ENCODE peak calls at places on chromosomes 5 and 9, in nine cellular contexts. One of them, this sample, is unnamed.

GRCh38 chr5:115343855-115344254 is 47.4 kb upstream of the CCDC112 start:
- DNase-seq in adrenal gland: no peak
- DNase-seq in spleen: no peak
- DNase-seq in upper lobe of right lung: no peak
- DNase-seq in uterus: no peak
- DNase-seq in IMR-90: peak; percentile 84
- DNase-seq in Panc1: peak; percentile 54
- DNase-seq in aorta: no peak
- DNase-seq in hepatocyte: no peak
- DNase-seq in this sample: no peak

GRCh38 chr9:109906766-109907382 is 126.9 kb downstream of the PALM2AKAP2 start:
- DNase-seq in adrenal gland: no peak
- DNase-seq in hepatocyte: no peak
- DNase-seq in upper lobe of right lung: no peak
- DNase-seq in aorta: no peak
- DNase-seq in spleen: no peak
- DNase-seq in IMR-90: peak; percentile 71
- DNase-seq in uterus: no peak
- DNase-seq in Panc1: no peak
- DNase-seq in this sample: no peak

GRCh38 chr9:137114613-137115393 is at the start of gene DPP7:
- DNase-seq in hepatocyte: peak; percentile 82
- DNase-seq in Panc1: no peak
- DNase-seq in aorta: peak; percentile 87
- DNase-seq in IMR-90: peak; percentile 16
- DNase-seq in uterus: peak; percentile 55
- DNase-seq in adrenal gland: peak; percentile 59
- DNase-seq in spleen: peak; percentile 96
- DNase-seq in upper lobe of right lung: peak; percentile 90
- DNase-seq in this sample: peak; percentile 87

GRCh38 chr5:88190106-88190834 is 78.4 kb downstream of the TMEM161B start:
- DNase-seq in upper lobe of right lung: no peak
- DNase-seq in aorta: no peak
- DNase-seq in spleen: no peak
- DNase-seq in hepatocyte: no peak
- DNase-seq in Panc1: no peak
- DNase-seq in uterus: no peak
- DNase-seq in IMR-90: no peak
- DNase-seq in adrenal gland: no peak
- DNase-seq in this sample: no peak

GRCh38 chr5:123429993-123430392 is 6.8 kb upstream of the CEP120 start:
- DNase-seq in IMR-90: peak; percentile 94
- DNase-seq in uterus: no peak
- DNase-seq in upper lobe of right lung: no peak
- DNase-seq in hepatocyte: peak; percentile 69
- DNase-seq in aorta: no peak
- DNase-seq in Panc1: no peak
- DNase-seq in spleen: no peak
- DNase-seq in adrenal gland: no peak
- DNase-seq in this sample: no peak

GRCh38 chr9:971901-972511 is 4.4 kb upstream of the DMRT3 start:
- DNase-seq in upper lobe of right lung: no peak
- DNase-seq in uterus: no peak
- DNase-seq in aorta: no peak
- DNase-seq in Panc1: no peak
- DNase-seq in hepatocyte: peak; percentile 37
- DNase-seq in IMR-90: no peak
- DNase-seq in adrenal gland: no peak
- DNase-seq in spleen: no peak
- DNase-seq in this sample: no peak

GRCh38 chr5:99004960-99005359 is 76.2 kb upstream of the CHD1 start:
- DNase-seq in IMR-90: no peak
- DNase-seq in uterus: no peak
- DNase-seq in spleen: no peak
- DNase-seq in hepatocyte: no peak
- DNase-seq in upper lobe of right lung: no peak
- DNase-seq in Panc1: no peak
- DNase-seq in adrenal gland: no peak
- DNase-seq in aorta: no peak
- DNase-seq in this sample: no peak

GRCh38 chr5:75588666-75589065 is 22.6 kb upstream of the ANKDD1B start:
- DNase-seq in spleen: no peak
- DNase-seq in upper lobe of right lung: no peak
- DNase-seq in aorta: no peak
- DNase-seq in IMR-90: no peak
- DNase-seq in Panc1: no peak
- DNase-seq in hepatocyte: no peak
- DNase-seq in uterus: no peak
- DNase-seq in adrenal gland: no peak
- DNase-seq in this sample: no peak

GRCh38 chr5:176629853-176630680 is at the start of the genes EIF4E1B and SNCB:
- DNase-seq in aorta: no peak
- DNase-seq in upper lobe of right lung: no peak
- DNase-seq in Panc1: no peak
- DNase-seq in spleen: peak; percentile 89
- DNase-seq in adrenal gland: no peak
- DNase-seq in uterus: no peak
- DNase-seq in hepatocyte: peak; percentile 72
- DNase-seq in IMR-90: no peak
- DNase-seq in this sample: no peak

GRCh38 chr5:40689442-40689841 is 9.7 kb downstream of the PTGER4 start:
- DNase-seq in uterus: no peak
- DNase-seq in Panc1: peak; percentile 100
- DNase-seq in IMR-90: peak; percentile 98
- DNase-seq in aorta: no peak
- DNase-seq in hepatocyte: peak; percentile 68
- DNase-seq in upper lobe of right lung: no peak
- DNase-seq in spleen: no peak
- DNase-seq in adrenal gland: peak; percentile 44
- DNase-seq in this sample: no peak

GRCh38 chr5:141518616-141519015 is 29.7 kb downstream of the PCDHGC5 start:
- DNase-seq in hepatocyte: no peak
- DNase-seq in Panc1: no peak
- DNase-seq in uterus: no peak
- DNase-seq in IMR-90: no peak
- DNase-seq in upper lobe of right lung: no peak
- DNase-seq in aorta: no peak
- DNase-seq in spleen: no peak
- DNase-seq in adrenal gland: no peak
- DNase-seq in this sample: no peak

GRCh38 chr5:81256766-81257165 is 23.6 kb downstream of the CKMT2 start:
- DNase-seq in IMR-90: no peak
- DNase-seq in upper lobe of right lung: no peak
- DNase-seq in spleen: no peak
- DNase-seq in adrenal gland: no peak
- DNase-seq in aorta: no peak
- DNase-seq in Panc1: no peak
- DNase-seq in uterus: no peak
- DNase-seq in hepatocyte: no peak
- DNase-seq in this sample: no peak
- H3K36me3 ChIP-seq in IMR-90: no peaks in the 10 kb centered on the region
- H3K36me3 ChIP-seq in upper lobe of right lung: no peaks in the 10 kb centered on the region
- H3K36me3 ChIP-seq in spleen: peaks cover 63% of the 10 kb centered on the region
- H3K36me3 ChIP-seq in adrenal gland: no peaks in the 10 kb centered on the region
- H3K36me3 ChIP-seq in aorta: peaks cover 11% of the 10 kb centered on the region
- H3K36me3 ChIP-seq in Panc1: no peaks in the 10 kb centered on the region
- H3K36me3 ChIP-seq in uterus: no peaks in the 10 kb centered on the region
- H3K36me3 ChIP-seq in hepatocyte: no peaks in the 10 kb centered on the region
- H3K36me3 ChIP-seq in this sample: no peaks in the 10 kb centered on the region

GRCh38 chr9:121609845-121610637 is 41.4 kb upstream of the DAB2IP start:
- DNase-seq in aorta: peak; percentile 81
- DNase-seq in Panc1: no peak
- DNase-seq in adrenal gland: peak; percentile 76
- DNase-seq in uterus: peak; percentile 75
- DNase-seq in spleen: no peak
- DNase-seq in IMR-90: peak; percentile 92
- DNase-seq in upper lobe of right lung: no peak
- DNase-seq in hepatocyte: peak; percentile 75
- DNase-seq in this sample: peak; percentile 88
- H3K27ac ChIP-seq in aorta: peak overlapping the region; percentile 1
- H3K27ac ChIP-seq in Panc1: no peak overlapping the region
- H3K27ac ChIP-seq in adrenal gland: no peak overlapping the region
- H3K27ac ChIP-seq in uterus: peak overlapping the region; percentile 71
- H3K27ac ChIP-seq in spleen: no peak overlapping the region
- H3K27ac ChIP-seq in IMR-90: no peak overlapping the region
- H3K27ac ChIP-seq in upper lobe of right lung: no peak overlapping the region
- H3K27ac ChIP-seq in hepatocyte: no peak overlapping the region
- H3K27ac ChIP-seq in this sample: peak overlapping the region; percentile 66

DNA sequence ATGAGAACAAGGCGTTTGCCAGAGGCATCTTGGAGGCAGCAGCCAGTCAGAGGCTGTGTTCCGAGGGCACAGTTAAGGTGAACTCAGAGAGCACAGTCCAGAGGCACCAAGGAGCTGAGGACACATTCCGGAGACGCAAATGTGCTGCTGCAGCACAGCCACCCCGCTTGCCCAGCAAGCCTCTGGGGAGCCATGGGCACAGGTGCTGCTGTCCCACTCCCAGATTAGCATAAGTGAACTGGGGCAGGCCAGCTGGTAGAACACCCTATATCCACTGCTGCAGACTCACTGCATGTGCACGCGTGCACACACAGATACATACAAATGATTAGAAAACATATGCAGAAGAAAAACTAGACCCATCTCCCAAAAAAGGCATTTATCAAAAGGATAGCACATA is 164.5 kb downstream of the EBF1 start:
- DNase-seq in upper lobe of right lung: no peak
- DNase-seq in aorta: no peak
- DNase-seq in spleen: no peak
- DNase-seq in adrenal gland: no peak
- DNase-seq in IMR-90: no peak
- DNase-seq in uterus: no peak
- DNase-seq in hepatocyte: no peak
- DNase-seq in Panc1: no peak
- DNase-seq in this sample: no peak
- H3K4me1 ChIP-seq in upper lobe of right lung: no peaks in the 10 kb centered on the region
- H3K4me1 ChIP-seq in aorta: peaks cover 7% of the 10 kb centered on the region
- H3K4me1 ChIP-seq in spleen: no peaks in the 10 kb centered on the region
- H3K4me1 ChIP-seq in adrenal gland: no peaks in the 10 kb centered on the region
- H3K4me1 ChIP-seq in IMR-90: no peaks in the 10 kb centered on the region
- H3K4me1 ChIP-seq in uterus: no peaks in the 10 kb centered on the region
- H3K4me1 ChIP-seq in hepatocyte: no peaks in the 10 kb centered on the region
- H3K4me1 ChIP-seq in Panc1: no peaks in the 10 kb centered on the region
- H3K4me1 ChIP-seq in this sample: no peaks in the 10 kb centered on the region

DNA sequence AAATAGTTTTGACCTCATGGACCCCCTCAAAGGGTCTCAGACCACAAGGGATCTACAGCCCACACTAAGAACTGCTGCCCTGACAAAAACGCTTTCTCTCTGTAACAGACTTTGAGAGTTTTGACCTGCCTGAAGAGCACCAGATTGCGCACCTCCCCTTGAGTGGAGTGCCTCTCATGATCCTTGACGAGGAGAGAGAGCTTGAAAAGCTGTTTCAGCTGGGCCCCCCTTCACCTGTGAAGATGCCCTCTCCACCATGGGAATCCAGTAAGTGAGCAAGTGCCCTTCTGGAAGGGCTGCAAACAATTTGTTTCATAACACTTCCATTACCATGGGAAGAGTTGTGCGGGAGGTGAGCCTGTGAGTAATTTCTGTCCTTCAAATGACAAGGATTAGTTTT is 6.0 kb downstream of the PTTG1 start:
- DNase-seq in spleen: no peak
- DNase-seq in IMR-90: no peak
- DNase-seq in upper lobe of right lung: peak; percentile 75
- DNase-seq in aorta: no peak
- DNase-seq in hepatocyte: no peak
- DNase-seq in Panc1: no peak
- DNase-seq in adrenal gland: no peak
- DNase-seq in uterus: no peak
- DNase-seq in this sample: no peak
- H3K36me3 ChIP-seq in spleen: peaks cover 30% of the 10 kb centered on the region
- H3K36me3 ChIP-seq in IMR-90: peaks cover 5% of the 10 kb centered on the region
- H3K36me3 ChIP-seq in upper lobe of right lung: no peaks in the 10 kb centered on the region
- H3K36me3 ChIP-seq in aorta: no peaks in the 10 kb centered on the region
- H3K36me3 ChIP-seq in hepatocyte: no peaks in the 10 kb centered on the region
- H3K36me3 ChIP-seq in Panc1: peaks cover 53% of the 10 kb centered on the region
- H3K36me3 ChIP-seq in adrenal gland: no peaks in the 10 kb centered on the region
- H3K36me3 ChIP-seq in uterus: no peaks in the 10 kb centered on the region
- H3K36me3 ChIP-seq in this sample: no peaks in the 10 kb centered on the region

GRCh38 chr5:61467766-61468482 is 135.9 kb downstream of the ZSWIM6 start:
- DNase-seq in uterus: no peak
- DNase-seq in Panc1: no peak
- DNase-seq in aorta: no peak
- DNase-seq in spleen: no peak
- DNase-seq in adrenal gland: no peak
- DNase-seq in IMR-90: peak; percentile 66
- DNase-seq in hepatocyte: no peak
- DNase-seq in upper lobe of right lung: no peak
- DNase-seq in this sample: no peak
- H3K27ac ChIP-seq in uterus: no peak overlapping the region
- H3K27ac ChIP-seq in Panc1: no peak overlapping the region
- H3K27ac ChIP-seq in aorta: no peak overlapping the region
- H3K27ac ChIP-seq in spleen: no peak overlapping the region
- H3K27ac ChIP-seq in adrenal gland: no peak overlapping the region
- H3K27ac ChIP-seq in IMR-90: no peak overlapping the region
- H3K27ac ChIP-seq in hepatocyte: no peak overlapping the region
- H3K27ac ChIP-seq in upper lobe of right lung: no peak overlapping the region
- H3K27ac ChIP-seq in this sample: no peak overlapping the region

GRCh38 chr9:127970401-127971313 is 10.1 kb downstream of the EEIG1 start:
- DNase-seq in spleen: peak; percentile 90
- DNase-seq in upper lobe of right lung: no peak
- DNase-seq in uterus: no peak
- DNase-seq in adrenal gland: no peak
- DNase-seq in Panc1: no peak
- DNase-seq in hepatocyte: no peak
- DNase-seq in IMR-90: no peak
- DNase-seq in aorta: peak; percentile 44
- DNase-seq in this sample: peak; percentile 62

GRCh38 chr9:127967151-127967809 is 13.5 kb downstream of the EEIG1 start:
- DNase-seq in IMR-90: no peak
- DNase-seq in aorta: peak; percentile 47
- DNase-seq in uterus: no peak
- DNase-seq in upper lobe of right lung: no peak
- DNase-seq in adrenal gland: no peak
- DNase-seq in hepatocyte: no peak
- DNase-seq in spleen: peak; percentile 60
- DNase-seq in Panc1: no peak
- DNase-seq in this sample: peak; percentile 73

GRCh38 chr9:127968046-127968445 is 12.7 kb downstream of the EEIG1 start:
- DNase-seq in aorta: peak; percentile 41
- DNase-seq in adrenal gland: peak; percentile 67
- DNase-seq in upper lobe of right lung: no peak
- DNase-seq in hepatocyte: peak; percentile 72
- DNase-seq in uterus: no peak
- DNase-seq in Panc1: peak; percentile 69
- DNase-seq in IMR-90: peak; percentile 77
- DNase-seq in spleen: peak; percentile 66
- DNase-seq in this sample: peak; percentile 70

GRCh38 chr9:127966416-127967150 is 14.2 kb downstream of the EEIG1 start:
- DNase-seq in IMR-90: no peak
- DNase-seq in hepatocyte: no peak
- DNase-seq in aorta: peak; percentile 41
- DNase-seq in adrenal gland: no peak
- DNase-seq in Panc1: no peak
- DNase-seq in spleen: peak; percentile 63
- DNase-seq in upper lobe of right lung: no peak
- DNase-seq in uterus: no peak
- DNase-seq in this sample: peak; percentile 74

GRCh38 chr9:127968717-127969383 is 11.9 kb downstream of the EEIG1 start:
- DNase-seq in uterus: peak; percentile 71
- DNase-seq in adrenal gland: peak; percentile 82
- DNase-seq in Panc1: peak; percentile 67
- DNase-seq in IMR-90: peak; percentile 94
- DNase-seq in aorta: peak; percentile 60
- DNase-seq in hepatocyte: peak; percentile 74
- DNase-seq in upper lobe of right lung: no peak
- DNase-seq in spleen: no peak
- DNase-seq in this sample: peak; percentile 93
- H3K4me1 ChIP-seq in uterus: peaks cover 69% of the 10 kb centered on the region
- H3K4me1 ChIP-seq in adrenal gland: peaks cover 91% of the 10 kb centered on the region
- H3K4me1 ChIP-seq in Panc1: peaks cover 90% of the 10 kb centered on the region
- H3K4me1 ChIP-seq in IMR-90: peaks cover 59% of the 10 kb centered on the region
- H3K4me1 ChIP-seq in aorta: no peaks in the 10 kb centered on the region
- H3K4me1 ChIP-seq in hepatocyte: peaks cover 96% of the 10 kb centered on the region
- H3K4me1 ChIP-seq in upper lobe of right lung: peaks cover 80% of the 10 kb centered on the region
- H3K4me1 ChIP-seq in spleen: peaks cover 100% of the 10 kb centered on the region
- H3K4me1 ChIP-seq in this sample: no peaks in the 10 kb centered on the region